ENCODE peak calls at places on chromosome 12, in five cellular contexts. Q is HCT116, E is K562, I is HepG2, L is SK-N-SH. O is an unnamed sample.

GRCh38 chr12:6341439-6342139 is at the start of gene TNFRSF1A:
- DNase-seq in Q (no peak), E (peak), I (peak), L (peak), O (no peak)

GRCh38 chr12:100229876-100230275 is 29.3 kb downstream of the ACTR6 start:
- DNase-seq in Q (no peak), E (no peak), I (no peak), L (no peak), O (peak)

GRCh38 chr12:57614178-57614947 is 3.1 kb downstream of the ARHGEF25 start:
- DNase-seq in Q (peak), E (peak), I (no peak), L (peak), O (peak)

GRCh38 chr12:56361487-56362129 is 1.0 kb downstream of the APOF start:
- DNase-seq in Q (no peak), E (no peak), I (no peak), L (no peak), O (no peak)

GRCh38 chr12:4449862-4450222 is 4.2 kb upstream of the FGF6 start:
- DNase-seq in Q (no peak), E (no peak), I (no peak), L (no peak), O (no peak)

GRCh38 chr12:43273467-43273866 is 278.5 kb downstream of the ADAMTS20 start:
- DNase-seq in Q (no peak), E (no peak), I (no peak), L (no peak), O (no peak)

GRCh38 chr12:22474970-22475720 is 69.2 kb downstream of the C2CD5 start:
- DNase-seq in Q (no peak), E (no peak), I (no peak), L (no peak), O (no peak)

GRCh38 chr12:128797119-128798118 is 26.3 kb downstream of the SLC15A4 start:
- DNase-seq in Q (no peak), E (no peak), I (no peak), L (no peak), O (no peak)

GRCh38 chr12:7207866-7208612 is 18.6 kb downstream of the PEX5 start:
- DNase-seq in Q (no peak), E (no peak), I (no peak), L (no peak), O (no peak)

GRCh38 chr12:52686756-52687487 is 6.7 kb upstream of the KRT1 start:
- DNase-seq in Q (no peak), E (no peak), I (no peak), L (no peak), O (no peak)

GRCh38 chr12:124804011-124804621 is 59.5 kb downstream of the SCARB1 start:
- DNase-seq in Q (peak), E (peak), I (peak), L (peak), O (peak)

GRCh38 chr12:55957106-55957859 is 8.6 kb downstream of the PMEL start:
- DNase-seq in Q (no peak), E (no peak), I (no peak), L (no peak), O (no peak)

GRCh38 chr12:5173511-5174011 is 129.9 kb downstream of the KCNA5 start:
- DNase-seq in Q (peak), E (no peak), I (no peak), L (no peak), O (no peak)

GRCh38 chr12:31578632-31579031 is 12.3 kb downstream of the DENND5B start:
- DNase-seq in Q (no peak), E (no peak), I (no peak), L (no peak), O (no peak)

GRCh38 chr12:130870442-130871285 is 1.2 kb upstream of the RAN start:
- DNase-seq in Q (peak), E (peak), I (peak), L (peak), O (peak)

GRCh38 chr12:75870878-75871277 is 160.7 kb downstream of the PHLDA1 start:
- DNase-seq in Q (no peak), E (no peak), I (no peak), L (no peak), O (no peak)

GRCh38 chr12:62724285-62724684 is 210.7 kb downstream of the PPM1H start:
- DNase-seq in Q (no peak), E (no peak), I (no peak), L (no peak), O (no peak)

GRCh38 chr12:62725781-62726180 is 209.2 kb downstream of the PPM1H start:
- DNase-seq in Q (no peak), E (no peak), I (no peak), L (no peak), O (no peak)

GRCh38 chr12:62724947-62725447 is 210.0 kb downstream of the PPM1H start:
- DNase-seq in Q (peak), E (peak), I (peak), L (no peak), O (peak)

GRCh38 chr12:62722971-62723680 is 211.8 kb downstream of the PPM1H start:
- DNase-seq in Q (no peak), E (no peak), I (no peak), L (no peak), O (no peak)

DNA sequence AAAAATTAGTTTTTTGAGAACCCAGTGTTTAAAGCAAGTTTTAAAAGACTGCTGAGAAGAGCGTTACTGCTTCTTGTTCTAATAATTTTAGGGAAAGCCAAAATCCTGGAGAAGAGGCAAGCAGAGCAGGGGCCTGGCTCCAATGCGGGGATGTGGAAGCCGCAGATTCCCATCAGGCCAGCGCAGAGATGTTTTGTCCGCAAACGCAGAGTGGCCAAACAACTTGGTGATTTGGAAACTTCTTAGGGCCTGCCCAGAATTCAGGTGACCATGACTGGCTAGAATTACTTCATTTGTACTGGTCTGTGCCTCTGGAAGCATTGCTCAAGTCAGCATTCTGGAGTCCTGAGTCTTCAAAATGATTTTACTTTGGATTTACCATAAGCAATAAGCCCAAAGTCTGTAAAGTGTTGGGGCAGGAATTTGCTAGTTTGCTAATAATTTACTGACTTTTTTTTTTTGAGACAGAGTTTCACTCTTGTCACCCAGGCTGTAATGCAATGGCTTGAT is 208.4 kb downstream of the PPM1H start:
- DNase-seq in Q (no peak), E (no peak), I (no peak), L (no peak), O (no peak)
- TF ChIP-seq JUND in Q (no peak), E (no peak), I (no peak), L (no peak), O (no peak)

GRCh38 chr12:73677520-73678291 is 859.9 kb upstream of the ATXN7L3B start:
- DNase-seq in Q (no peak), E (no peak), I (no peak), L (no peak), O (no peak)

DNA sequence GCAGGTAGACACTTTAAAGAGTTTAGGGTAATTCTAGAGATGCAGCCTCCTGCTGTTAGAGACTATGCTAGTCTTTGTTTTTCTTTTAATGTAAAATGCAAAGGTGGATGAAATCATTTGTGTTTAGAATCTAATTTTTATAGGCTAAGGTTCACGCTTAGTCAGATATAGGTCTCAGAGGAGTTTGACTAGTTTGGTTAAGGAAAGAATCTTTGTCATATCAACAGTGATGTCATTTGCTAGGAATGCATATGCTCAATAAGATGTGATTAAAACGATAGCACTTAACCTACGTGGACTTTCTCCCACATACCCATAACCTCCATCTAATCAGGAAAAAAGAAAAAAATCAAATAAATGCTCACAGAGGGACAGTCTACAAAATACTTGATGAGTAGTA is 859.3 kb upstream of the ATXN7L3B start:
- DNase-seq in Q (no peak), E (no peak), I (no peak), L (no peak), O (no peak)
- TF ChIP-seq JUND in Q (no peak), E (no peak), I (no peak), L (no peak), O (no peak)

GRCh38 chr12:91099836-91100235 is 11.5 kb downstream of the LUM start:
- DNase-seq in Q (no peak), E (no peak), I (no peak), L (no peak), O (no peak)
- TF ChIP-seq JUND in Q (no peak), E (no peak), I (no peak), L (no peak), O (no peak)

GRCh38 chr12:12717586-12718381 is 616 bp downstream of the CDKN1B start:
- DNase-seq in Q (no peak), E (no peak), I (no peak), L (peak), O (no peak)
- TF ChIP-seq JUND in Q (no peak), E (no peak), I (no peak), L (no peak), O (no peak)

DNA sequence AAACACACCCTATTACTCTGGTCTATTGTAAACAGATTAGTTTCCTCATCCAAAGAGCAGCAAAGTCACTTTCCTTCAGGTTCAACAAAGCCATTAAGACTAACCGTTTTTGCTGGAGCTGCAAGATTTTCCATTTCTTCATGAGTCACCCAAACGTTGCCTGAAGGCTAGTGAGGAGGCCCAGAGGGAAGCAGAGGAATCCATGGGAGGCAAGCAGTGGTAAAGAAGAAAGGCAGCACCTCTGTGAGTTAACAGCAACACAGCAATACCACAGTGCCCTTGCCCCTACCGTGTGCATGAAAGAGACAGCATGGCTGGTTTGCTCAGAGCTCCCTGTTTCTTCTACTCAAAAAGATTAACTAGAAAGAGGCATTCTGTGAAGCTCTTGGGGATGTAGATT is 206.3 kb downstream of the ACSS3 start:
- DNase-seq in Q (no peak), E (no peak), I (no peak), L (no peak), O (no peak)
- TF ChIP-seq JUND in Q (no peak), E (no peak), I (no peak), L (no peak), O (no peak)

GRCh38 chr12:62436164-62436503 is 30.5 kb upstream of the MON2 start:
- DNase-seq in Q (no peak), E (no peak), I (no peak), L (no peak), O (no peak)

GRCh38 chr12:62435337-62436163 is 31.1 kb upstream of the MON2 start:
- DNase-seq in Q (no peak), E (no peak), I (peak), L (peak), O (peak)

GRCh38 chr12:62429457-62429856 is 37.2 kb upstream of the MON2 start:
- DNase-seq in Q (no peak), E (no peak), I (no peak), L (no peak), O (no peak)

GRCh38 chr12:62438098-62438692 is 28.4 kb upstream of the MON2 start:
- DNase-seq in Q (peak), E (peak), I (peak), L (peak), O (peak)

DNA sequence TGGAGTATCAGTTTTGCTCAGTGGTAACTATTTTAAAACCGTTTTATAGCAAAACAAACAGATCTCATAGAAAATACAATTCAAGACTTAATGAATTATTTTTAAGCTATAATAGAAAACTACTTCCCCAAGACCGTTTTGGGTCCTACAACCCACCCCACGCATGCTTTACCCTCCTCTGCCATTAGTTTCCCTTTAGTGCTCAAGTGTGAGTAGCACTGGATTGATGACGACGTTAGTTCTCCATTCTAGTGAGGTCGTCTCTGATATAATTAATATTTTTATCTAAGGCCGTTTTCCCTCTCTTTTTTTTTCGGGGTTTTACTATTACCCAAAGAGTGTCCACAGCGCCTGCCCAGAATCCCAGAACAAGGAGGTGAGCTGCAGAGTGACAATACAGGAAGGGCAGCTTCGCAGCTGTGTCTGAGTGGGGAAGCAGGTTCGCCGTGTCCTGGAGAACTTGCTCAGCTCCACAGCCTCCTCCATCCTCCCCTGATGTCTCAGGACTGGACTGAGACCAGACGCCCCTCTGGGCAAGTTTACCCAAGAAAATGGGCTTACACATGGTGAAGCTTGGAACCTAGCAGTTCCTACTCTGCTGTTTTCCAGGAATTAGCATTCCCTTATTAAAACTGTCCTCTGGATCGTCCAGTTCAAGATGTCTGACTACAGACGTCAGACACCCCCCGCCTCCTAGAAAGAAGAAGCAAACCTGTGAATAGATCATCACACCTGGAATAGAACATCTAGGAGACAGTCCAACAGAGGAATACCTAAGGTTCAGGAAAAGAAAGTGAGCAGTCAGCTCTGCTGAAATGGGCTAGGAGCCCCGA is 31.9 kb upstream of the MON2 start:
- DNase-seq in Q (no peak), E (no peak), I (no peak), L (peak), O (peak)
- TF ChIP-seq JUND in Q (no peak), E (no peak), I (no peak), L (no peak), O (no peak)

GRCh38 chr12:112425582-112426382 is 7.0 kb downstream of the PTPN11 start:
- DNase-seq in Q (no peak), E (no peak), I (peak), L (no peak), O (no peak)
- TF ChIP-seq JUND in Q (no peak), E (no peak), I (no peak), L (no peak), O (no peak)

GRCh38 chr12:27428466-27428865 is 18.1 kb upstream of the SMCO2 start:
- DNase-seq in Q (no peak), E (no peak), I (no peak), L (no peak), O (peak)
- TF ChIP-seq JUND in Q (no peak), E (no peak), I (no peak), L (no peak), O (no peak)

O was measured in T47D.